ENCODE peak calls at places on chromosomes 5 and 9, in six cellular contexts. K, E, P, L, O and V are unnamed samples.

GRCh38 chr5:31639488-31640011 is 619 bp downstream of the PDZD2 start:
- DNase-seq in L (no peak), O (no peak), P (no peak), K (no peak), E (no peak), V (no peak)

GRCh38 chr5:59724482-59725392 is 168.8 kb downstream of the PDE4D start:
- DNase-seq in L (no peak), E (no peak), K (no peak), O (no peak), P (no peak), V (no peak)

GRCh38 chr5:138469540-138470321 is 4.5 kb downstream of the EGR1 start:
- DNase-seq in L (no peak), K (no peak), P (peak), E (peak), O (no peak), V (no peak)

GRCh38 chr5:159331099-159331973 is 1.0 kb upstream of the IL12B start:
- DNase-seq in E (peak), K (peak), L (no peak), O (peak), P (no peak), V (no peak)

GRCh38 chr5:173668245-173668800 is 51.9 kb upstream of the BOD1 start:
- DNase-seq in O (no peak), L (no peak), K (no peak), E (no peak), P (no peak), V (no peak)

GRCh38 chr9:120394058-120394669 is 185.8 kb downstream of the CDK5RAP2 start:
- DNase-seq in K (no peak), E (no peak), P (peak), O (no peak), L (no peak), V (no peak)

GRCh38 chr5:55421074-55421529 is 113.3 kb downstream of the MTREX start:
- DNase-seq in E (no peak), O (no peak), L (no peak), K (no peak), P (peak), V (no peak)

GRCh38 chr5:175013251-175013650 is 288.9 kb downstream of the MSX2 start:
- DNase-seq in K (no peak), L (no peak), P (no peak), O (no peak), E (no peak), V (no peak)

GRCh38 chr5:98314262-98314661 is 459.2 kb upstream of the RGMB start:
- DNase-seq in K (no peak), O (no peak), P (peak), L (no peak), E (no peak), V (no peak)

GRCh38 chr5:1254196-1254595 is 29.0 kb downstream of the SLC6A18 start:
- DNase-seq in P (no peak), E (no peak), K (no peak), O (no peak), L (no peak), V (no peak)

GRCh38 chr5:145941677-145942130 is 5.3 kb downstream of the SH3RF2 start:
- DNase-seq in O (no peak), K (no peak), E (no peak), P (peak), L (no peak), V (no peak)

GRCh38 chr5:137344723-137345322 is 154.3 kb downstream of the SPOCK1 start:
- DNase-seq in O (no peak), L (no peak), E (no peak), P (peak), K (no peak), V (no peak)

GRCh38 chr5:41921874-41922273 is 3.2 kb upstream of the FBXO4 start:
- DNase-seq in O (no peak), L (no peak), P (peak), E (no peak), K (no peak), V (no peak)

GRCh38 chr9:35907732-35908483 is 1.4 kb upstream of the SPAAR start:
- DNase-seq in O (no peak), K (no peak), L (no peak), P (peak), E (no peak), V (no peak)

GRCh38 chr5:38722918-38723317 is 122.9 kb upstream of the OSMR start:
- DNase-seq in P (no peak), E (no peak), L (no peak), K (no peak), O (no peak), V (no peak)

GRCh38 chr5:44619875-44620610 is 188.7 kb upstream of the MRPS30 start:
- DNase-seq in K (no peak), P (no peak), E (no peak), O (no peak), L (no peak), V (no peak)

GRCh38 chr5:160175438-160176218 is 53.7 kb upstream of the FABP6 start:
- DNase-seq in E (no peak), K (peak), L (peak), O (no peak), P (peak), V (peak)

GRCh38 chr5:41414598-41414997 is 95.8 kb downstream of the PLCXD3 start:
- DNase-seq in O (no peak), P (peak), E (no peak), K (no peak), L (no peak), V (no peak)